ENCODE peak calls at places on chromosomes 1 and 21, in four cellular contexts. L is foreskin fibroblast, A is adrenal gland, F is MCF 10A. P is an unnamed sample.

GRCh38 chr1:29002792-29003191 is 88.4 kb downstream of the EPB41 start:
- DNase-seq in A (no peak), F (no peak), L (no peak), P (no peak)

GRCh38 chr21:36828208-36828607 is 129.3 kb downstream of the SIM2 start:
- DNase-seq in F (no peak), L (no peak), A (no peak), P (no peak)

GRCh38 chr1:27409669-27410068 is 17.2 kb downstream of the GPR3 start:
- DNase-seq in F (no peak), A (no peak), L (no peak), P (no peak)

GRCh38 chr1:68495968-68496679 is 758 bp downstream of the DEPDC1 start:
- DNase-seq in L (peak), A (no peak), F (peak), P (peak)

GRCh38 chr1:155940531-155940992 is 876 bp upstream of the RXFP4 start:
- DNase-seq in L (peak), A (peak), F (peak), P (no peak)

GRCh38 chr1:150151291-150152181 is 1.8 kb downstream of the PLEKHO1 start:
- DNase-seq in F (no peak), L (peak), A (peak), P (no peak)

GRCh38 chr1:83998599-83999315 is at the start of gene TTLL7:
- DNase-seq in F (peak), A (peak), L (peak), P (peak)

GRCh38 chr21:38610573-38611251 is 112.4 kb upstream of the ERG start:
- DNase-seq in L (no peak), F (no peak), A (no peak), P (no peak)

GRCh38 chr1:162704673-162705424 is 72.6 kb downstream of the DDR2 start:
- DNase-seq in F (no peak), A (no peak), L (no peak), P (no peak)

GRCh38 chr1:10516925-10517676 is 42.4 kb downstream of the PEX14 start:
- DNase-seq in F (no peak), L (no peak), A (peak), P (no peak)

GRCh38 chr1:147516157-147516917 is 25.0 kb upstream of the BCL9 start:
- DNase-seq in L (no peak), F (no peak), A (no peak), P (no peak)

GRCh38 chr1:20376880-20377494 is 86.3 kb downstream of the VWA5B1 start:
- DNase-seq in F (peak), L (peak), A (peak), P (peak)

GRCh38 chr1:234906654-234907053 is 222.0 kb downstream of the TOMM20 start:
- DNase-seq in F (no peak), L (no peak), A (no peak), P (no peak)

GRCh38 chr1:41919764-41920397 is 1.2 kb upstream of the HIVEP3 start:
- DNase-seq in F (no peak), A (peak), L (no peak), P (no peak)

GRCh38 chr21:26072891-26073615 is 97.5 kb downstream of the APP start:
- DNase-seq in L (peak), F (no peak), A (no peak), P (peak)

GRCh38 chr1:59266180-59266926 is 30.5 kb upstream of the FGGY start:
- DNase-seq in L (no peak), F (no peak), A (no peak), P (no peak)

GRCh38 chr1:244836135-244836521 is 670 bp downstream of the COX20 start:
- DNase-seq in A (peak), L (peak), F (peak), P (no peak)

GRCh38 chr1:244836598-244836997 is 1.1 kb downstream of the COX20 start:
- DNase-seq in A (no peak), F (no peak), L (peak), P (no peak)

GRCh38 chr1:244834596-244835275 is 722 bp upstream of the COX20 start:
- DNase-seq in L (peak), A (peak), F (peak), P (peak)

GRCh38 chr1:244835276-244836134 is at the start of gene COX20:
- DNase-seq in F (peak), L (peak), A (peak), P (peak)

GRCh38 chr1:244833734-244834595 is 1.5 kb upstream of the COX20 start:
- DNase-seq in L (peak), F (peak), A (peak), P (peak)
- TF ChIP-seq CTCF in L (peak), F (peak), A (peak), P (peak)

DNA sequence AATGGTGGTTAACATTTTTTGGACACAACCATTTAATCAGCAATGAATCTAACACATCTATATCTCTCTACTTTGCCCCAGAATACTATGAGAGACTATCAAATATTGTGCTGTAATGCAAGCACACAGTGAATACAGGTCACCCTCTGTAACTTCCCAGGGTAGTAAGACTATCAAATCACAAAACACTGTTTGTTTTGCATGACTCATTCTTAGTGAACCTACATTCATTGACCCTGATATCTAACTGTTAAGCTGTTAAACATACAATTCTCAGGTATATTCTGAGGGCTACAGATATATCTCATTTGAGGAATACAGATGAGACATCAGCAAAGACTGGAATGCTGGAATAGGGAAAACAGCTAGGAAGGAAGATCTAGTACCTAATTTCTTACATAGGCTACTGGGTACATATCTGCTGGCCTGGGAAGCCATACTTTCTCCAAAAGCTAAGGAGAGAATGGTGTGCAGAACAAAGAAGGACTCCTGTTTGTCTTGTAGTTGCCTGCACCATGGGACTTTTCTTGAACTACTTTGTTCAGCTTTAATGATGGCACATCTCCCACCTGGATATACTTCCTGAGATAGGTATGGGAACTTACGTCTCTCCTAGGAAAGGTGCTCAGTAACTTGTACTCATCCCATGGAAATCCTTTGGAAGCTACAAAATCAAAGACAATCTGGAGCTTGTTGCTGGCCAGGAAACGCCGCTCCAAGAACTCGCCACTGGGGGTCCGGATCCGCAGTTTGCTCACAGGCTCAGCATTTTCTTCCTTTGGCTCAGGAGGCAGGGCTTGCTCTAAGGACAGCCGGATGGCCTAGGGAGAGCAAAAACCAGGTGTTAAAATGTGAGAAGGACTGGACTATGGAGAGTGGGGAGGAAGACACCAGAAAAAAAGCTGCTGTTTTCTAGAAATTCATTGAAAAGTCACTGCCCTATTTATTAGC is 51.9 kb upstream of the DMRTA2 start:
- DNase-seq in A (no peak), L (peak), F (peak), P (no peak)
- TF ChIP-seq CTCF in A (no peak), L (no peak), F (no peak), P (peak)

GRCh38 chr21:34891610-34891943 is 157.5 kb downstream of the RUNX1 start:
- DNase-seq in A (no peak), F (no peak), L (no peak), P (no peak)

GRCh38 chr21:34890724-34891609 is 158.1 kb downstream of the RUNX1 start:
- DNase-seq in F (no peak), L (peak), A (peak), P (peak)

GRCh38 chr21:34889537-34890257 is 159.4 kb downstream of the RUNX1 start:
- DNase-seq in A (peak), L (peak), F (peak), P (peak)

GRCh38 chr21:34889287-34889536 is 159.9 kb downstream of the RUNX1 start:
- DNase-seq in L (peak), A (peak), F (peak), P (peak)

GRCh38 chr21:34890258-34890723 is 158.8 kb downstream of the RUNX1 start:
- DNase-seq in F (no peak), A (no peak), L (no peak), P (no peak)
- TF ChIP-seq CTCF in F (no peak), A (peak), L (no peak), P (no peak)

DNA sequence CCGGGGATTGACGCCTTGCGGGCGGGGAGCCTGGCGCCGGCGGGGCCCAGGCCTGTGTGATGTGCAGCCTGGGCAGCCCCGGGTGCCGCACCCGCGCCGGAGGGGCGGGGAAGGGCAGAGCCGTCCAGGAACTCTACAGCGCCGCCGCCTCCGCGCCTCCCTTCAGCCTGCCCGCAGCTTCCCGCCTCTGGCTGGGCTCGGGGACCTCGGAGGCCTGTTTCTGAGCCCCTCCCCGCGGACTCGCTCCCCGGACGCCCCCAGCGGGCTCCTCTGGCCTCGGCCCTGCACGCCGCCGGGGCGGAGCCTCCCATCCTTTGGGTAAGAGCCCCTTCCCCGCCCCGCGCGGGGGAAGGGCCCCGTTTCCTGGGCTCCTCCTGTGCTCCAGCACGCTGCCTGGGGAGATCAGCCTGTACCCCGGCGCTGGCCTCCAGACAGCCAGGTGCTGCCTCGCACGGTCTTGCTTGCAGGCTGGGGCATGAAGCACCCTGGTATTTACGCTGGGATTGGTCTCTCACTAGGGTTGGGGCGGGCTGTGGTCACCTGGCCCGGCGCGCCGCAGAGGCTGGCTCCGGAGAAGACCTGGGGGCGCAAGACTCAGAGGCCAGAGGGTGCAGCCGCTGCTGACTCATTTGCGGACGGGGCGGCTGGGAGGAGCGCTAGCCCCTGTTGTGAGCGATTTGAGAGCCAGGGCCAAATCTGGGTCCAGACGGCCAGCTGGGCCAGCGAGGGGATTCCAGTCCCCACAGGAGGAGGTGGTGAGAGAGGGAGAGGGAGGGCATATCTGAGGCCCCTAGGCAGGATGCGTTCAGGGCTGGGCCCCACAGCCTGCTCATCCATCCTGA is 5.7 kb upstream of the ACOT11 start:
- DNase-seq in A (peak), L (peak), F (peak), P (peak)
- TF ChIP-seq CTCF in A (peak), L (no peak), F (no peak), P (no peak)

DNA sequence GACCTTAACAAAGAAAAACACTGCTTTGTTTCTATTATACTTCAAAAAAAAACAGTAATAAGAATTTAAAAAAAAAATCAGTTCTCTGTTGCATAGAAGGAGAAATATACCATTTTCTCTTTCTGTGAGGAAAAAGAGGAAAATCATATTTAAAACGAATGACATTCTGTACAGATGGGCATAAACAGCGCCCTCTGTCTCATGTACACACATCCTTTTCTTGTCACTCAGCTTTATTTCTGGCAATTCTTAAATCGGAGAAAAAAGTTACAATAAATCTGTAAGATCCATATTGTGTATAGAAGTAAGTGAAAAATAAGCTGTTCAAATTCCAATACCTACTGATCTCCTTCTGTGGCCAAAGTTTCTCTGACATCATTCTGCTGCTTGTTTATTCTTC is 245.4 kb downstream of the SMYD3 start:
- DNase-seq in A (no peak), F (no peak), L (no peak), P (no peak)
- TF ChIP-seq CTCF in A (peak), F (peak), L (peak), P (peak)

DNA sequence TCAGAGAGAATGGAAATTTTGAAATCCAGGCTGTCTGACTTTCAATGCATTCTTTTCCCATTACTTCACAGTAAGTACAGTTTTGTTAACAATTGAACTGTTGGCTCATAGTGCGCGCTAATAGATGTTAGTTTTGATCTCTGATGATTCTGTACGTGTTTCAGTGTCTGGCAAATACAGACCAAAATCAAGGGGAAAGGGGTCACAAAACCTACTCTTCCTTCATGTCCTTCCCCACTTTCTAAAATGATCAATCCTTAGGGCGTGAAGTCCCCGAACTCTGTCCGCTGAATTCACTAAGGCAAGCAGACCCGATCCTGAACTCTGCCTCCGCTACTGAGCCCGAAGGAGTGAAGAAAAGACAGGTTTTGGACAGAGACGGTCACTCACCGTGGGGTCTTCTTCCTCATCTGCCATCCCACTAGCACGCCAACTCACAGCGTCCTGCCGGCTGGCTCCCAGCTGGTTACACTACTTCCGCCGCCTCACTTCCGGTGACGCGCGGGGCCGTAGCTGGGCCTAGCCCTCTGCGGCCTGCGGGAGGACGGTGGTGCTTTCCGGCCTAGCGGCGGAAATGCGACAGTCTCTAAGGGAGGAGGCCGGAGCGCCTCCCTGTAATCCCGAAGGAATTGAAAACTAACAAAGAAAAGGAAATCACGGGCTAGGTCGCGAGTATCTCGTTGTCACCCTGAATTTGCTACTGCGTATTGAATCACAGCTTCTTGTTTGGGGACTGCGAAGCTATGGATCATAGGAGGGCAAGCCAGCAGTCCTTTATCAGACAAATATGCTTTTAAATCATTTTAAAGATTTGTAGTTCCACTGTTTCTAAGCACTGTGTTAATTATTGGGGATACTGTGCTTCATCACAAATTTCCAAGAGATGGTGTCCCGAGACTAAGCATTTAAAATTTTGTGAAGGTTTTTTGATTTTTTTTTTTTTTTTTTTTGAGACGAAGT is at the start of gene TAF13:
- DNase-seq in L (peak), A (peak), F (peak), P (peak)
- TF ChIP-seq CTCF in L (peak), A (peak), F (no peak), P (peak)

GRCh38 chr1:47333922-47334764 is 553 bp downstream of the CMPK1 start:
- DNase-seq in A (peak), L (peak), F (peak), P (peak)

GRCh38 chr1:47332779-47333577 is 612 bp upstream of the CMPK1 start:
- DNase-seq in A (no peak), L (no peak), F (no peak), P (no peak)

GRCh38 chr1:47331875-47332274 is 1.7 kb upstream of the CMPK1 start:
- DNase-seq in A (no peak), F (no peak), L (no peak), P (no peak)

GRCh38 chr1:47334765-47335435 is 1.3 kb downstream of the CMPK1 start:
- DNase-seq in F (peak), L (no peak), A (no peak), P (no peak)

DNA sequence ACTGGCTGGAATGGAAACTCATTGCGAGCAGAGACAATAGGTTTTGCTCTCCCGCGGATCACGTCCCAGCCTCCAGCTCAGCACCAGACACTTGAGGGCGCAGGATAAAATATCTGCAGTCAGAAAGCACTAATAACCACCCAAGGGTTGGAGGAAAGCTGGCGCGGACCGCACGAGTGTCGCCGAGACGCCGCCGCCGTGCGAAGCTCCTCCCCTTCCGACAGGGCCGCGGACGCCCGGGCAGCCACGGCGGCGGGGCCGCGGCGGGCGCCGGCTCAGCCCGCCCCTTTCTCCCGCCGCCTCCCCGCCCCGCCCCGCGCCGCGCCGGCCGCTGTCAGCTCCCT is at the start of gene CMPK1:
- DNase-seq in F (peak), L (peak), A (peak), P (peak)
- TF ChIP-seq CTCF in F (no peak), L (no peak), A (no peak), P (peak)

GRCh38 chr1:3017440-3018050 is 3.7 kb upstream of the ACTRT2 start:
- DNase-seq in A (no peak), L (no peak), F (no peak), P (no peak)

GRCh38 chr1:3018576-3018975 is 2.7 kb upstream of the ACTRT2 start:
- DNase-seq in L (no peak), F (no peak), A (no peak), P (no peak)

GRCh38 chr1:3016641-3017439 is 4.4 kb upstream of the ACTRT2 start:
- DNase-seq in A (no peak), F (no peak), L (no peak), P (no peak)

GRCh38 chr1:3019007-3019515 is 2.2 kb upstream of the ACTRT2 start:
- DNase-seq in F (no peak), A (no peak), L (no peak), P (no peak)

DNA sequence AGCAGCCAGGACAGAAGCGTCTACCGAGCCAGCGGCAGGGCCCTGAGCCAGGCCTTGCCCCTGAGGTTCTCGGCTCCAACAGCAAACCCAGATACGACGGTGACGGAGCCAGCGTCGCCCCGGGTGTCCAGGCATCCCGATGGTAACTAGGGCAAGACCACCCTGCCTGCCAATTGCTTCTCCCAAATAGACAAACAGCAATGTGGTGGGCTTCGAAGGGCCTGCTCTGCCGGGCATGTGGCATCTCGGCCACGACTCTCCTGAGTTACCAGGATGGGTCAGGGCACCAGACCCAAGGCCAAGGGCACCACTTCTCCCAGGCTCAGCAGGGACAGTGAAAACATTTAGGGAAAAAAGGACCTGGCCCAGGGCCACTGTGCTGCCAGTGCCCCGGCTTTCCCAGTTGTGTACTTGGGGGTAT is 3.2 kb upstream of the ACTRT2 start:
- DNase-seq in F (no peak), L (no peak), A (no peak), P (no peak)
- TF ChIP-seq CTCF in F (no peak), L (no peak), A (no peak), P (no peak)